ENCODE peak calls at places on chromosomes 4 and X, in nine cellular contexts. A is HCT116, G is PC-3, Q is neural progenitor cell, V is OCI-LY7, U is MM.1S, S is GM23248, E is GM23338, H is SK-N-SH. L is an unnamed sample. For H3K4me1, the result is how much of the 10 kb centered on the place peaks cover.

GRCh38 chr4:109368661-109369060 is 65.0 kb upstream of the SEC24B start:
- DNase-seq in A (no peak), G (no peak), Q (peak), V (no peak), U (no peak), S (no peak), E (peak), H (no peak), L (no peak)

GRCh38 chrX:132612990-132613564 is 124.2 kb upstream of the MBNL3 start:
- DNase-seq in A (peak), G (peak), Q (peak), V (peak), U (peak), S (peak), E (peak), H (peak), L (peak)

GRCh38 chr4:86338989-86339388 is 20.9 kb downstream of the MAPK10 start:
- DNase-seq in A (peak), G (peak), Q (no peak), V (no peak), U (no peak), S (peak), E (no peak), H (no peak), L (peak)

GRCh38 chr4:79210636-79211049 is 115.2 kb downstream of the NAA11 start:
- DNase-seq in A (no peak), G (no peak), Q (no peak), V (no peak), U (no peak), S (no peak), E (no peak), H (no peak), L (no peak)

GRCh38 chrX:43970528-43970927 is 2.7 kb downstream of the NDP start:
- DNase-seq in A (no peak), G (peak), Q (no peak), V (no peak), U (no peak), S (peak), E (no peak), H (no peak), L (no peak)

GRCh38 chr4:7478665-7479064 is 43.9 kb upstream of the PSAPL1 start:
- DNase-seq in A (no peak), G (no peak), Q (no peak), V (no peak), U (no peak), S (no peak), E (no peak), H (no peak), L (no peak)

GRCh38 chr4:1269209-1269608 is 20.3 kb upstream of the CTBP1 start:
- DNase-seq in A (no peak), G (no peak), Q (no peak), V (no peak), U (no peak), S (peak), E (no peak), H (no peak), L (no peak)

GRCh38 chrX:151694121-151694520 is 1.1 kb upstream of the PRRG3 start:
- DNase-seq in A (no peak), G (no peak), Q (no peak), V (no peak), U (no peak), S (no peak), E (no peak), H (no peak), L (no peak)

GRCh38 chr4:64718091-64718490 is 308.8 kb upstream of the TECRL start:
- DNase-seq in A (no peak), G (peak), Q (peak), V (no peak), U (no peak), S (peak), E (peak), H (no peak), L (peak)

GRCh38 chrX:30597258-30598012 is 19.9 kb upstream of the TASL start:
- DNase-seq in A (no peak), G (peak), Q (no peak), V (peak), U (no peak), S (no peak), E (no peak), H (no peak), L (no peak)

GRCh38 chr4:110610620-110610939 is 12.3 kb downstream of the PITX2 start:
- DNase-seq in A (no peak), G (no peak), Q (no peak), V (no peak), U (no peak), S (no peak), E (peak), H (no peak), L (no peak)

GRCh38 chr4:117968606-117969005 is 65.7 kb upstream of the NDST3 start:
- DNase-seq in A (no peak), G (no peak), Q (no peak), V (no peak), U (no peak), S (no peak), E (peak), H (no peak), L (no peak)

GRCh38 chrX:16712116-16712824 is at the start of gene CTPS2:
- DNase-seq in A (no peak), G (peak), Q (peak), V (peak), U (peak), S (peak), E (peak), H (peak), L (peak)

GRCh38 chrX:66731398-66731797 is 92.5 kb upstream of the EDA2R start:
- DNase-seq in A (no peak), G (peak), Q (peak), V (peak), U (peak), S (peak), E (peak), H (peak), L (peak)

GRCh38 chr4:152117501-152117900 is 356.7 kb upstream of the GATB start:
- DNase-seq in A (no peak), G (no peak), Q (no peak), V (no peak), U (no peak), S (no peak), E (no peak), H (no peak), L (no peak)

GRCh38 chr4:94728056-94728766 is 29.5 kb upstream of the BMPR1B start:
- DNase-seq in A (no peak), G (no peak), Q (no peak), V (no peak), U (no peak), S (peak), E (no peak), H (no peak), L (no peak)

GRCh38 chr4:185128272-185129119 is 14.6 kb upstream of the SLC25A4 start:
- DNase-seq in A (no peak), G (no peak), Q (peak), V (no peak), U (no peak), S (peak), E (peak), H (peak), L (peak)
- TF ChIP-seq EZH2phosphoT487 in A (no peak), G (no peak), Q (peak), V (no peak), U (no peak), S (no peak), E (no peak), H (no peak), L (no peak)

DNA sequence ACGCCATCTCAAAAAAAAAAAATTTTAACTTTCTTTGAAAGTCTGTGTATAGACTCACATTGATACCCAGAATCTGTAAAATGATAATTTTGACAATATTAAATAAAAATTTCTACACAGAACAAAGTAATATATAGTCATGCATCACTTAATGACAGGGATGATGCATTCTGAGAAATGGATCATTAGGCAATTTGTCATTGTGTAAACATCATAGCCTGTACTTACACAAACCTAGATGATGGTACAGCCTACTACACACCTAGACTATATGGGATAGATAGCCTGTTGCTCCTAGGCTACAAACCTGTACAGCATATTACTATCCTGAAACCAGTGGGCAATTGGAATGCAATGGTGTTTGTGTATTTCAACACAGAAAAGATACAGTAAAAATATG is 107.7 kb downstream of the BLTP1 start:
- DNase-seq in A (no peak), G (peak), Q (no peak), V (no peak), U (no peak), S (no peak), E (no peak), H (no peak), L (no peak)
- H3K4me1 ChIP-seq in A (under half), G (under half), Q (under half), V (under half), U (under half), S (under half), E (under half), H (under half), L (under half)

DNA sequence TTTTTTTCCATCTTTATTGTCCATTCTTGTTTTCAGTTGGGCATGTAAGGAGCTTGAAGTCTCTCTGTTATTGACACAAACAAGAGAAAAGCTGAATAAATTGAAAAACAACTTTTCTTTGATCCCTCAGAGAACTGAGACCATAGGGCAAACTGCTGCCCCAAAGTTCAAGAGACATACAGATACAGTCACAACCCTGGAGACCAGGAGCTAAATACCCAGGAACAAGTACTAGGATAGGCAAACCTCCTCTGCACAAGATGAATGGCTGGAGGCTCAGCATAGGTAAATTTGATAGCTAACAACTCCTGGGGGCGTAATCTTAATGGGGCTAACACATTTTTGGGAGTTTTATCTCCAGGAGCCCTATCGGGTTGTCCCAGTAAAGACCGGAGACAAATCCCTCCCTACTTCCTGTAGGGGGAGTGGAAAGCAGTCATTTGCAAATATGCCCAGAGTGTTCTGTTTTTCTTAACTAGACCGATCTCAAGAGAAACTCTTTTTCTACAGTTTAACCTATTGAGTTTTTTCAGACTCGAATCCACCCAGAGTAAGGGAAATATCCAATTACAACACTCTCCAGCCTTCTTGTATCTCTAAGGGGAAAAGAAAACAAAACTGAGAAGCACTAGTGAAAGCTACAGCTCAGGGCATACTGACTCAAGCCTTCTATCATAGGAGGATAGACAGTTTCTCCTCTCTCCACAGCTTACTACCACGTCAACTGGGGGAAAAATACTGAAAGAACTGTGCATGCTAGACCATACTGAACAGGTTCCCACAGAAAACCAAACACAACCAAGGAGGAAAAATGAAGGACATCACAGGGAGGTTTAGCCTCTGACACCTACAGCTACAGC is 23.1 kb downstream of the MAGEA8 start:
- DNase-seq in A (no peak), G (no peak), Q (no peak), V (no peak), U (peak), S (peak), E (peak), H (no peak), L (peak)
- TF ChIP-seq EZH2phosphoT487 in A (no peak), G (no peak), Q (no peak), V (no peak), U (no peak), S (no peak), E (no peak), H (no peak), L (no peak)

DNA sequence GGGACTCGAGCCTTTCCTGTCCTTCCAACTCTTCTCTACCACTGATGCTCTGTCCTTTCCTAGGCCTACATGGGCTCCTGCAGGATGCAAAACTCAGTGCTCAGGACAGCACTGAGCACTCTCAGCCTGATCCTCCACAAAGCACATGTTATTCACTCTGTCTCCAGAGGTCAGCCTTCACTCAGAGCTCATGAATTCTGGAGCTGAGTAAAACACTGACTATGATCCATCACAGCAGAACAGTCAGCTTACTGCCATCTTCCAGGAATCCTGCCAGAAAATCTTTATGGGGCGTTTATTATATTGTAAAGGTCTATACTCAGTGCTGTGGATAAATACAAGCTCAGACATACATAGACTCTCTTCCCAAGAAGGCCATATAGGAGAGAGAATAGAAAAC is 121.5 kb upstream of the CPEB2 start:
- DNase-seq in A (no peak), G (no peak), Q (no peak), V (no peak), U (no peak), S (no peak), E (no peak), H (no peak), L (no peak)
- H3K4me1 ChIP-seq in A (under half), G (under half), Q (under half), V (under half), U (under half), S (under half), E (under half), H (under half), L (under half)

GRCh38 chr4:112075129-112075753 is 70.0 kb upstream of the FAM241A start:
- DNase-seq in A (peak), G (peak), Q (peak), V (peak), U (peak), S (peak), E (peak), H (peak), L (peak)
- TF ChIP-seq EZH2phosphoT487 in A (no peak), G (no peak), Q (no peak), V (no peak), U (no peak), S (no peak), E (no peak), H (no peak), L (no peak)

DNA sequence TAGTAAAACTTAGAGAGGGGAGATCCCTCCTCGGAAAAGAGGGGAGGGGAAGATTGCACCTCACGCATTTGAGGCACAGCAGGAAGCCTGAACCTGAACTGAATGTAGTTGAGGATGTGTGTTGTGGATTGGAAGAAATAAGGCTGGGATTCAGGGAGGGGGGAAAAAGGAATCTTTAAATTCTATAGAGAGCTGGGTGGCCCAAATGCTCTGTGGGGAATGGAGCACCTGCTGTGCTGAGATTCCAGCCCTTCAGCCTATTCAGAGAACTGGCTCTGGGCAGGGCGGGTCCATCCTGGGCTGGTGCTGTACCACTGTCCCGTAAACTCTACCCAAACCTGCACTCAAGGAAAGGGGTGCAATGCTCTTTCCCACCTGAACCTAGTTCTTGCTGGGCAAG is 4.1 kb downstream of the FOXO4 start:
- DNase-seq in A (no peak), G (no peak), Q (peak), V (no peak), U (no peak), S (no peak), E (peak), H (no peak), L (no peak)
- H3K4me1 ChIP-seq in A (under half), G (under half), Q (under half), V (under half), U (under half), S (under half), E (half or more), H (under half), L (under half)

L was measured in hepatocyte.